ENCODE peak calls at places on chromosomes 5 and 9, in six cellular contexts. X is A549, S is NB4, Y is K562, C is HepG2, W is GM12878. Z is an unnamed sample.

GRCh38 chr9:131270171-131271015 is 5.9 kb downstream of the FAM78A start:
- DNase-seq in C (no peak), W (no peak), Y (peak), X (no peak), S (peak), Z (peak)

GRCh38 chr9:69045821-69046220 is 10.3 kb downstream of the FXN start:
- DNase-seq in C (peak), W (no peak), X (no peak), Y (no peak), S (no peak), Z (no peak)

GRCh38 chr9:105127863-105128220 is 116.6 kb upstream of the SLC44A1 start:
- DNase-seq in X (no peak), W (peak), S (peak), C (no peak), Y (no peak), Z (peak)

GRCh38 chr9:22211588-22212360 is 202.7 kb upstream of the CDKN2B start:
- DNase-seq in S (no peak), X (peak), Y (no peak), C (peak), W (no peak), Z (peak)

GRCh38 chr9:35665471-35665818 is 450 bp upstream of the ARHGEF39 start:
- DNase-seq in Y (no peak), X (no peak), C (no peak), W (no peak), S (no peak), Z (no peak)

GRCh38 chr9:79302002-79302401 is 269.8 kb upstream of the TLE4 start:
- DNase-seq in S (no peak), X (no peak), W (no peak), Y (no peak), C (no peak), Z (no peak)

GRCh38 chr9:38082456-38083287 is 13.6 kb upstream of the SHB start:
- DNase-seq in W (no peak), Y (no peak), S (no peak), X (no peak), C (no peak), Z (no peak)

GRCh38 chr5:83109380-83109779 is 32.0 kb downstream of the XRCC4 start:
- DNase-seq in C (no peak), Y (no peak), X (no peak), S (no peak), W (no peak), Z (no peak)

GRCh38 chr5:168362097-168362885 is 70.8 kb downstream of the WWC1 start:
- DNase-seq in W (no peak), X (no peak), Y (no peak), C (peak), S (no peak), Z (no peak)

GRCh38 chr5:71932649-71933338 is 174.5 kb upstream of the MAP1B start:
- DNase-seq in X (peak), S (no peak), W (no peak), Y (peak), C (peak), Z (peak)

GRCh38 chr5:9108156-9108555 is 437.7 kb downstream of the SEMA5A start:
- DNase-seq in W (no peak), C (no peak), Y (no peak), S (no peak), X (no peak), Z (no peak)

GRCh38 chr5:66197764-66198405 is 53.8 kb downstream of the SREK1 start:
- DNase-seq in C (peak), Y (no peak), W (no peak), S (peak), X (peak), Z (no peak)

GRCh38 chr5:66193419-66193818 is 49.3 kb downstream of the SREK1 start:
- DNase-seq in W (no peak), X (no peak), C (no peak), Y (no peak), S (no peak), Z (no peak)

GRCh38 chr5:66198837-66199236 is 54.7 kb downstream of the SREK1 start:
- DNase-seq in S (no peak), C (no peak), Y (no peak), W (no peak), X (no peak), Z (no peak)
- TF ChIP-seq MYC in S (no peak), C (no peak), Y (no peak), W (no peak), X (no peak), Z (no peak)

GRCh38 chr5:132766806-132767055 is 10.3 kb downstream of the SEPTIN8 start:
- DNase-seq in W (no peak), C (no peak), X (no peak), Y (no peak), S (no peak), Z (no peak)
- TF ChIP-seq MYC in W (no peak), C (no peak), X (no peak), Y (no peak), S (no peak), Z (no peak)

DNA sequence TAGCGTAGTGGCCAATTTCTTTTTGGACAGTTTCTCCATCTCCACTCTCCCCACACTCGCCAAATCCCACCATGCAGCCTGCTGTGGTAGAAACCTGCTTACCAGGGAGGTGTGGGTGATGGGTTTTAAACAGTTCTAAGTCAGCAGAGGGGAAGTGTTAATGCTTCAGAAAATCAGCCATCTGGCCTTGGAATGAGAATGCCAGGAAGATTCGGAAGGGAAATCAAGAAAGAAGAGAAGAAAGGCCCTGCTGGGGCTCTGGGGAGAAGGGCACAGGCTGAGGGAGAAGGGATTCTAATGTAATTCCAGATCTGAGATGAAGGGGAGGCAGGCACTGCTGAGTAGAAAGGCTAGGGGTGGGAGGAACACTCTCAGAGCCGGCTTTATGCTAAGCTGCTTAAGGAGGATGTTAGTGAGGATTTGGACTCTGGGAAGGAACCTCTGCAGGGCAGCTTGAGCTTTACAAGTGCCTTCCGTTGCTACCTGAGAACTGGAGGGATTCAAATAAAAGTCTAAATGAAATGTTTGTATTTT is 434.8 kb upstream of the DMAC1 start:
- DNase-seq in C (no peak), Y (no peak), X (no peak), S (no peak), W (no peak), Z (no peak)
- TF ChIP-seq MYC in C (no peak), Y (no peak), X (no peak), S (no peak), W (no peak), Z (no peak)

DNA sequence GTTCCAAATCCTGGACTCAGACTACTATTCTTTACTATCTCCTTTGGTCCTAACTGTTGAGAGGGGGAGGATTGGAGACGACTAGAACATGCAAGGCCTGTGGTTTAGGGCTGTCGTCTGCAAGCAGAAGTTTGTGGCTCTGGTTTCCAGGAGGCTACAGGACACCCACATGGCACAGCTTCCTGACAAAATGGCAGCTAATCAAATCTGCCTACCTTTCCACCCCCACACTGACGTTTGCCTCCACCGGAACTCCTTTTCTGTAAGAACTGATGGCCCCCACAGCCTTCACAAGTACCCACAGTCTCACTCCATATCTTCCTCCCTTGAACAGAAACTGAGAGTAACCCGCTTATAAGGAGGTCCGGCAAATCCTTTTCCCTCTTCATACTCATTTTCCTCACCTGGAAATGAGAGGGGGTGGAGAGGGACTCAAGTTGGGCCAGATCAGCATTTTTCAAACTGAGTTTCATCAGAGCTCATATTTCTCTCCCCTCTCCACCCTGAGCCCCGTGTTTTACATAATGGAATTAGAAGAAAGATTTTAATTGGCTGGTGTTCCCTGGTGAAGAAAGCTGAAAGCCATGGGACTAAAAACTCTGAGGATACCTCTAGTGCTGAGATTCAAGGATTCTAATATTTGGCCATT is 5.2 kb downstream of the SLC31A2 start:
- DNase-seq in S (peak), X (no peak), C (no peak), Y (no peak), W (no peak), Z (no peak)
- TF ChIP-seq MYC in S (peak), X (no peak), C (no peak), Y (no peak), W (no peak), Z (no peak)

GRCh38 chr9:118563677-118564076 is 805.6 kb downstream of the BRINP1 start:
- DNase-seq in S (no peak), Y (no peak), C (no peak), X (no peak), W (no peak), Z (no peak)

GRCh38 chr9:118558891-118559290 is 810.3 kb downstream of the BRINP1 start:
- DNase-seq in S (no peak), W (no peak), C (no peak), Y (no peak), X (no peak), Z (no peak)

GRCh38 chr9:118554987-118555386 is 814.2 kb downstream of the BRINP1 start:
- DNase-seq in W (no peak), C (no peak), S (no peak), Y (no peak), X (no peak), Z (no peak)

GRCh38 chr9:118553465-118553864 is 815.8 kb downstream of the BRINP1 start:
- DNase-seq in X (no peak), C (no peak), S (no peak), Y (no peak), W (no peak), Z (no peak)

GRCh38 chr9:118558026-118558425 is 811.2 kb downstream of the BRINP1 start:
- DNase-seq in Y (no peak), X (no peak), C (no peak), W (no peak), S (no peak), Z (no peak)
- TF ChIP-seq MYC in Y (no peak), X (no peak), C (no peak), W (no peak), S (no peak), Z (no peak)

GRCh38 chr9:76216161-76216649 is 178.0 kb downstream of the RFK start:
- DNase-seq in W (no peak), Y (no peak), C (no peak), X (peak), S (peak), Z (peak)
- TF ChIP-seq MYC in W (no peak), Y (no peak), C (no peak), X (no peak), S (no peak), Z (no peak)

GRCh38 chr9:126988857-126989256 is 74.3 kb downstream of the RALGPS1 start:
- DNase-seq in W (no peak), X (no peak), Y (no peak), S (no peak), C (no peak), Z (no peak)

GRCh38 chr9:126985870-126986498 is 71.4 kb downstream of the RALGPS1 start:
- DNase-seq in W (peak), Y (no peak), S (peak), X (peak), C (peak), Z (peak)

GRCh38 chr9:126983767-126984166 is 69.2 kb downstream of the RALGPS1 start:
- DNase-seq in S (no peak), X (no peak), C (no peak), Y (no peak), W (no peak), Z (no peak)

GRCh38 chr9:126984969-126985368 is 70.4 kb downstream of the RALGPS1 start:
- DNase-seq in S (no peak), Y (no peak), C (no peak), X (peak), W (no peak), Z (no peak)

DNA sequence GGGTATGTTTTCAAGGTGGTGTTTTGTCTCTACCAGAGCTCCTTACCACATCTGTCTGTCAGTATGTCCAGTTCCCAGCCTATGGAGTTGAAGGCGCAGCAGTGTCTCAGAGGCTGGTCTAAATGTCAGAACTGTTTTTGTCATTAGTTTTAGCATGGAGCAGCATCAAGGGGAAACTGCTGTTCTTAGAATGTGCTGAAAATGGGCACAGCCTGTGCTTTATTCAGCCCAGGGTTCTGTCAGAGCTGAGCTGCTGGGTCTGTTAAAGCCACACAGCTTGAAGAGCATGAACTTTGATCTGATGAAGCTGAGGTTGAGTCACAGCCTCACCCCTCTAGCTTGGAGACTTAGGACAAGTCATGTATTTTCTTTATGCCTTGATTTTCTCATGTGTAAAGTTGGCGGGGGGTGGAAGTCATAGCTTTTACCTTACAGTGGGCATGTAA is 71.9 kb downstream of the RALGPS1 start:
- DNase-seq in C (peak), Y (no peak), S (no peak), W (no peak), X (peak), Z (no peak)
- TF ChIP-seq MYC in C (no peak), Y (no peak), S (no peak), W (no peak), X (no peak), Z (no peak)

Z was measured in endothelial cell of umbilical vein.